ENCODE peak calls at places on chromosomes 6 and 20, in seven cellular contexts. T is aorta, Y is right cardiac atrium, M is sigmoid colon, B is psoas muscle, P is OCI-LY7, J is K562. H is an unnamed sample. For H3K9me3, the result is how much of the 10 kb centered on the place peaks cover.

GRCh38 chr20:33062105-33062629 is 8.5 kb downstream of the BPIFB3 start:
- DNase-seq in T (no peak), Y (no peak), M (no peak), B (no peak), P (no peak), J (no peak), H (no peak)

GRCh38 chr6:39054577-39055142 is 6.1 kb downstream of the GLP1R start:
- DNase-seq in T (no peak), Y (no peak), M (no peak), B (no peak), P (no peak), J (no peak), H (no peak)

GRCh38 chr6:33777716-33778474 is 11.0 kb downstream of the LEMD2 start:
- DNase-seq in T (no peak), Y (no peak), M (no peak), B (no peak), P (no peak), J (no peak), H (no peak)

GRCh38 chr6:19312291-19312978 is 524.7 kb upstream of the ID4 start:
- DNase-seq in T (no peak), Y (no peak), M (no peak), B (no peak), P (no peak), J (no peak), H (no peak)

GRCh38 chr6:10591411-10592160 is 70.4 kb downstream of the GCNT2 start:
- DNase-seq in T (no peak), Y (no peak), M (no peak), B (no peak), P (no peak), J (no peak), H (no peak)

GRCh38 chr6:31125162-31125561 is 4.9 kb upstream of the CDSN start:
- DNase-seq in T (no peak), Y (peak), M (peak), B (no peak), P (no peak), J (no peak), H (no peak)

GRCh38 chr6:86685230-86685797 is 252.0 kb upstream of the HTR1E start:
- DNase-seq in T (no peak), Y (no peak), M (no peak), B (no peak), P (no peak), J (no peak), H (no peak)

GRCh38 chr6:128410584-128410983 is 109.8 kb downstream of the PTPRK start:
- DNase-seq in T (no peak), Y (no peak), M (no peak), B (no peak), P (no peak), J (no peak), H (no peak)

GRCh38 chr6:93088675-93089575 is 330.4 kb downstream of the EPHA7 start:
- DNase-seq in T (no peak), Y (no peak), M (no peak), B (no peak), P (no peak), J (no peak), H (no peak)

GRCh38 chr6:25614052-25614451 is 38.0 kb upstream of the SCGN start:
- DNase-seq in T (no peak), Y (no peak), M (no peak), B (no peak), P (no peak), J (no peak), H (no peak)

GRCh38 chr6:155303361-155303870 is 10.9 kb downstream of the TFB1M start:
- DNase-seq in T (no peak), Y (no peak), M (no peak), B (no peak), P (no peak), J (no peak), H (no peak)

GRCh38 chr6:23704655-23705054 is 421.4 kb upstream of the NRSN1 start:
- DNase-seq in T (no peak), Y (no peak), M (no peak), B (no peak), P (no peak), J (no peak), H (no peak)

GRCh38 chr20:2006452-2007381 is 12.9 kb upstream of the PDYN start:
- DNase-seq in T (no peak), Y (no peak), M (no peak), B (no peak), P (peak), J (peak), H (peak)

GRCh38 chr6:158744986-158745430 is 74.2 kb downstream of the EZR start:
- DNase-seq in T (no peak), Y (no peak), M (no peak), B (no peak), P (no peak), J (no peak), H (no peak)

GRCh38 chr6:36314221-36315014 is 22.3 kb downstream of the BNIP5 start:
- DNase-seq in T (no peak), Y (no peak), M (no peak), B (no peak), P (no peak), J (no peak), H (peak)

GRCh38 chr6:28995093-28995650 is 9.9 kb downstream of the ZNF311 start:
- DNase-seq in T (no peak), Y (no peak), M (no peak), B (no peak), P (no peak), J (no peak), H (no peak)

GRCh38 chr6:74480561-74480960 is 725.3 kb downstream of the COL12A1 start:
- DNase-seq in T (no peak), Y (no peak), M (no peak), B (no peak), P (no peak), J (no peak), H (no peak)

GRCh38 chr20:58133020-58133419 is 95.4 kb downstream of the ANKRD60 start:
- DNase-seq in T (no peak), Y (no peak), M (no peak), B (no peak), P (no peak), J (no peak), H (no peak)

DNA sequence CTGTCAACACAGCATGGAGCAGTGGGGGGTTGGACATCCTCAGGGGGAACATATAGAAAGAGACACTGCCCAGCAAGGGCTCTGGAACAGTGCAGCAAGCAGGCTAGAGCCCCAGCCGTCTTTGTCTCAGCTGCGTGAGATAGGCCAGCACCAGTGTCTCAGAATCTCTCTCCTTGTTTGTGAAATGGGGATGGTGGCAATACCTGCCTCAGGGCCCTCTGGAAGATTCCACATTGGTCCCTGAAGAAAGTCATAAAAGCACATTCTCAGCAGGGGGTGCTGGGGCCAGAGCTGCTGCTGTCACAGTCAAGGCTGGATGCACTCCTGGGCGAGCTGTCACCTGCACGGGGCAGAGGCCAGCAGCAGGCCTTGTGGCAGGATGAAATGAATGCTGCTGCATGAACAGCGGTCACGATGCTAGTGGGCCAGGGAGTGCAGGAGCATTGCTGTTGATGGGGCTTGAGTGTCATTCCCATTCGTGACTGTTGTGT is 121.7 kb downstream of the SYCP2 start:
- DNase-seq in T (no peak), Y (no peak), M (no peak), B (no peak), P (no peak), J (no peak), H (no peak)
- H3K9me3 ChIP-seq in T (under half), Y (under half), M (under half), B (under half), P (under half), J (under half), H (under half)

GRCh38 chr6:145445674-145446073 is 289.6 kb downstream of the EPM2A start:
- DNase-seq in T (no peak), Y (no peak), M (no peak), B (no peak), P (no peak), J (no peak), H (no peak)
- H3K9me3 ChIP-seq in T (under half), Y (under half), M (under half), B (under half), P (under half), J (under half), H (under half)

DNA sequence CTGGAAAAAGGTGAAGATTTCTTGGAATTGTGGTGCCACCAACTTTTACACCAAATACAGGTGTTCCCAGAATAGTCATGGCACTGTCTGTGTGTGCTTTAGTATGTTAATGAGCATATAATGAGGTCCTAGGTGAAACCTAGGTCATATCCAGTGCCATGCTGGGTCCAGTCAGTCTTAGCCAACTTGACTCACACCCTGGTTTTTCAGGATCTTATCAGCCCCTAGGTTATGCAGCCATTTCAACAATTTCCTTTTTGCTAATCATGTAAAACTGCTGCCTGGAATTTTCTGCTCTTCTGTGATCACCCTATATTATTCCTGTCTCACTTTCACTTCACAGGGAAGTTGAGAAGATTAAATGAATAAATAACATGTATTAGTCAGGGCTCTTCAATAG is 23.7 kb downstream of the SDHAF4 start:
- DNase-seq in T (no peak), Y (no peak), M (no peak), B (no peak), P (no peak), J (no peak), H (no peak)
- H3K9me3 ChIP-seq in T (under half), Y (under half), M (under half), B (under half), P (under half), J (under half), H (under half)

GRCh38 chr20:59680148-59680650 is 75.9 kb downstream of the PHACTR3 start:
- DNase-seq in T (no peak), Y (no peak), M (no peak), B (no peak), P (no peak), J (no peak), H (peak)
- H3K9me3 ChIP-seq in T (under half), Y (under half), M (under half), B (under half), P (under half), J (under half), H (under half)

H was measured in Karpas-422.